ENCODE peak calls at places on chromosomes 11 and 22, in five cellular contexts. Z, O, A, J and K are unnamed samples.

GRCh38 chr11:8082391-8083087 is 1.5 kb downstream of the TUB start:
- DNase-seq in Z (no peak), O (no peak), A (peak; percentile 33), J (no peak), K (peak; percentile 62)

GRCh38 chr11:111173221-111173620 is 72.3 kb upstream of the POU2AF2 start:
- DNase-seq in Z (no peak), O (no peak), A (no peak), J (peak; percentile 57), K (no peak)

GRCh38 chr11:16632295-16633200 is 105.9 kb upstream of the C11orf58 start:
- DNase-seq in Z (no peak), O (no peak), A (peak; percentile 47), J (no peak), K (no peak)

GRCh38 chr11:65653229-65654225 is 9.2 kb downstream of the RELA start:
- DNase-seq in Z (no peak), O (no peak), A (no peak), J (no peak), K (peak; percentile 59)

GRCh38 chr11:117175781-117176180 is 2.8 kb upstream of the SIDT2 start:
- DNase-seq in Z (no peak), O (no peak), A (no peak), J (no peak), K (no peak)

GRCh38 chr22:20396639-20397038 is 2.7 kb downstream of the ZNF74 start:
- DNase-seq in Z (no peak), O (no peak), A (no peak), J (no peak), K (no peak)

GRCh38 chr11:131866535-131867400 is 496.4 kb downstream of the NTM start:
- DNase-seq in Z (no peak), O (no peak), A (no peak), J (no peak), K (no peak)

GRCh38 chr11:66233301-66233700 is 35.1 kb upstream of the RAB1B start:
- DNase-seq in Z (no peak), O (no peak), A (no peak), J (no peak), K (no peak)

GRCh38 chr11:27391336-27392015 is 28.5 kb upstream of the CCDC34 start:
- DNase-seq in Z (no peak), O (no peak), A (no peak), J (peak; percentile 36), K (no peak)

GRCh38 chr11:129605815-129606214 is 209.8 kb upstream of the TMEM45B start:
- DNase-seq in Z (no peak), O (no peak), A (no peak), J (no peak), K (no peak)

GRCh38 chr11:11667056-11667455 is 45.3 kb upstream of the GALNT18 start:
- DNase-seq in Z (no peak), O (no peak), A (no peak), J (no peak), K (no peak)

GRCh38 chr22:42889290-42889689 is 32.2 kb upstream of the ARFGAP3 start:
- DNase-seq in Z (no peak), O (no peak), A (no peak), J (no peak), K (no peak)
- H3K36me3 ChIP-seq in Z (peaks cover 80% of the 10 kb centered on the region), O (peaks cover 9% of the 10 kb centered on the region), A (peaks cover 1% of the 10 kb centered on the region), J (peaks cover 9% of the 10 kb centered on the region), K (peaks cover 82% of the 10 kb centered on the region)

GRCh38 chr11:120231963-120232362 is 8.0 kb upstream of the POU2F3 start:
- DNase-seq in Z (no peak), O (no peak), A (no peak), J (no peak), K (no peak)

GRCh38 chr11:120230433-120231071 is 9.4 kb upstream of the POU2F3 start:
- DNase-seq in Z (no peak), O (no peak), A (no peak), J (no peak), K (no peak)

GRCh38 chr11:120228794-120229384 is 11.1 kb upstream of the POU2F3 start:
- DNase-seq in Z (no peak), O (no peak), A (peak; percentile 44), J (no peak), K (no peak)

GRCh38 chr11:120227228-120227852 is 12.6 kb upstream of the POU2F3 start:
- DNase-seq in Z (no peak), O (no peak), A (peak; percentile 50), J (no peak), K (no peak)

DNA sequence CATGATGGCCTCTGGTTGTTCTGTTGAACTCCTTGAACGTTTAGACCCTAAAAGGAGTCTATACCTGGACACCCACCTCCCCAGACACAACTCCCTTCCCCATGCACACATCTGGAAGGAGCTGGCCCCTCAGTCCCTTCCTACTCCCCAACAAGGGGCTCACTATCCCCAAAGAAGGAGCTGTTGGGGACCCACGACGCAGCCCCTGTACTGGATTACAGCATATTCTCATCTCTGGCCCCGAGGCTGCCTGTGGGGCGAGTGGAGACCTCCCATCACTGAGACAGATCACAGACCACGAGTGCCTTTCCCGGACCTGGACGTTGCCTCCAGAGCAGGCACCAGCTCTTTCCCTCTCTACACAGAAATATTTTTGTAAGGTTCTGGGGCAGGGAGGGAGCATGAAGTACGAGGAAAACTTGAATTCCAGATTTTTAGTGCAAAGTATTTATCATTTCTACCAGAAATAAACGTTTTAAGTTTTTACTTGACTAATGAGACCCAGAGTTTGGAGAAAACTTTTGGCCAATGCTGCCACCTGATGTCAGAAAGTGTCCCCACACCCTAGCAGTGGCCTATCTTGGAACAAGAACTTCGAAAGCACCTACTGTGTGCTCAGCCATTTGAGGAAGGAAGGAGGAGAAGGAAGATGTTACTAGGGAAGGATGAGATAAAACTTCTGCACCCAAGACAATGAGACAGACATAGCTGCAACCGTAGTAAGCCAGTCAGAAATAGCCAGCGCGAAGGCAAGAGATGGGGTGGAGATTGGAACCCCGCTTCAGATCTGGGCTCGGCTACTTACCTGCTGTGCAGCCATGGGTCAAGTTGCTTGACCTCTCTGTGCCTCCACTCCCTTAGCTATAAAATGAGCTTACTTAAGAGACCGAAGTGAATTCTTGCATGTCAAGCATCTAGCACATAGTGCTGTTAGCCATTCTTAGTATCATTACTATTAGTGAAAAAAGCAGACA is 10.2 kb upstream of the POU2F3 start:
- DNase-seq in Z (no peak), O (no peak), A (no peak), J (no peak), K (no peak)
- TF ChIP-seq CTCF in Z (peak; percentile 78), O (peak; percentile 48), A (peak; percentile 73), J (peak; percentile 82), K (peak; percentile 65)

DNA sequence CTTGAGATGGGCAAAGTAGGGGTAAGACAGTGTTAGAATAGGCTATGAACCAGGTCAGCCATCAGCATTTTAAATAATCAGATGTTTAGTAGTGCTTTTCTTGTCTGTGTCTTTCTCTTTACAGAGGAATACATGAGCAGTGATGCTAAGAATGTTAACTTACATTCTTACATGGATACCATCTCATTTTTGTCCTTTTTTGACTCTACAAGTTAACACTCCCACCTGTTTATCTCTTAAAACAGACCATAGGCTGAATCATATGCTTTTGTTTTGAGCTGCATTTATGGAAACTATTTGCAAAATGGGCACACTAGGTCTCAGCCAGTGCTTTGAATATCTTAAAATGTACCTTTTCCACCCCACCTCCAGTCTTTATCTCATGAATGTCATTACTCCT is 25.6 kb upstream of the ADSL start:
- DNase-seq in Z (no peak), O (no peak), A (no peak), J (no peak), K (no peak)
- H3K36me3 ChIP-seq in Z (peaks cover 97% of the 10 kb centered on the region), O (peaks cover 45% of the 10 kb centered on the region), A (peaks cover 25% of the 10 kb centered on the region), J (peaks cover 37% of the 10 kb centered on the region), K (peaks cover 89% of the 10 kb centered on the region)

GRCh38 chr22:38656256-38657148 is at the start of the genes CBY1 and FAM227A:
- DNase-seq in Z (peak; percentile 88), O (peak; percentile 81), A (peak; percentile 94), J (peak; percentile 77), K (peak; percentile 96)

GRCh38 chr22:38649841-38650522 is 6.2 kb downstream of the FAM227A start:
- DNase-seq in Z (no peak), O (no peak), A (no peak), J (no peak), K (no peak)

GRCh38 chr22:38655532-38656255 is 498 bp downstream of the FAM227A start:
- DNase-seq in Z (no peak), O (no peak), A (no peak), J (no peak), K (no peak)

GRCh38 chr22:38653741-38654140 is 2.5 kb downstream of the FAM227A start:
- DNase-seq in Z (no peak), O (no peak), A (no peak), J (no peak), K (no peak)

DNA sequence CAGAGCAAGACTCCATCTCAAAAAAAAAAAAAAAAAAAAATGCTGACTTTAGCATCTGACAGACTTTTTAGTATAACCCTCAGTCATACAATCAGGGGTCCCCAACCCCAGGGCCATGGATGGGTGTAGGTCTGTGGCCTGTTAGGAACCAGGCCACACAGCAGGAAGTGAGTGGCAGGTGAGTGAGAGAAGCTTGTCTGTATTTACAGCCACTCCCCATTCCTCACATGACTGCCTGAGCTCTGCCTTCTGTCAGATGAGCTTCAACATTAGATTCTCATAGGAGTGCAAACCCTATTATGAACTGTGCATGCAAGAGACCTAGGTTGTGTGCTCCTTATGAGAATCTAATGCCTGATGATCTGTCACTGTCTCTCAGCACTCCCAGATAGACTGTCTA is 3.3 kb downstream of the FAM227A start:
- DNase-seq in Z (no peak), O (no peak), A (no peak), J (no peak), K (no peak)
- TF ChIP-seq CTCF in Z (no peak), O (no peak), A (no peak), J (no peak), K (no peak)